ENCODE peak calls at places on chromosomes 2 and 18, in four cellular contexts. F, X, C and Y are unnamed samples.

GRCh38 chr2:229408356-229408755 is 137.3 kb upstream of the PID1 start:
- DNase-seq in F (peak), X (no peak), C (peak), Y (no peak)

GRCh38 chr2:142721015-142721414 is 156.4 kb upstream of the KYNU start:
- DNase-seq in F (no peak), X (no peak), C (no peak), Y (no peak)

GRCh38 chr2:406231-406630 is 118.3 kb upstream of the ALKAL2 start:
- DNase-seq in F (no peak), X (no peak), C (no peak), Y (no peak)

GRCh38 chr2:40511661-40512213 is 59.8 kb upstream of the SLC8A1 start:
- DNase-seq in F (peak), X (peak), C (peak), Y (no peak)

GRCh38 chr2:109057686-109058085 is 68.7 kb upstream of the EDAR start:
- DNase-seq in F (no peak), X (no peak), C (no peak), Y (no peak)

GRCh38 chr18:31429623-31430022 is 17.9 kb upstream of the DSG3 start:
- DNase-seq in F (no peak), X (no peak), C (no peak), Y (no peak)

GRCh38 chr2:226439337-226439736 is 360.3 kb downstream of the IRS1 start:
- DNase-seq in F (no peak), X (no peak), C (peak), Y (no peak)

GRCh38 chr2:138213079-138213478 is 248.8 kb downstream of the HNMT start:
- DNase-seq in F (no peak), X (no peak), C (no peak), Y (no peak)

GRCh38 chr2:146461068-146461467 is 1383.8 kb upstream of the ACVR2A start:
- DNase-seq in F (no peak), X (no peak), C (no peak), Y (no peak)

GRCh38 chr2:10422251-10422650 is 25.9 kb downstream of the ODC1 start:
- DNase-seq in F (no peak), X (no peak), C (no peak), Y (no peak)

DNA sequence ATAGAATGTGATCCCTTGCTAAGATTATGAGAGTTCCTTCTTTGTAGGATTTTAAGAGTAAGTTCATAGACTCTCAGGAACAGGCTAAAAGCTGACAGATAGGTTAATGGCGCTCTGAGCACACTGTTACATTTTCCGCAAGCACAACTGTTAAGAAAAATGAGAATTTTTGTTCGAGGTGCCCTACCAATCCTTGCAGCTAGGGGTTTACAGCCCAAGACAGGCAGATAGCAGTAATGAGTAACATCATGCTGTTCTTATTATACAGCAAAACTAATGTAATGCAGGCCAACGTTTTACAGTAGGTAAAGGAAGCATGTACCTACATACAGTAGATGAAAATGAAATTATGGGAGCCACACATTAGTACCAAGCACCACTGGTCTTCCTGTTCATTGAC is 11.2 kb upstream of the BOD1L2 start:
- DNase-seq in F (no peak), X (no peak), C (no peak), Y (no peak)
- TF ChIP-seq CTCF in F (no peak), X (no peak), C (peak), Y (peak)

GRCh38 chr2:112749755-112750559 is 14.5 kb downstream of the CKAP2L start:
- DNase-seq in F (no peak), X (peak), C (peak), Y (peak)
- TF ChIP-seq CTCF in F (no peak), X (peak), C (peak), Y (peak)

GRCh38 chr18:10008006-10008647 is 94.3 kb downstream of the VAPA start:
- DNase-seq in F (no peak), X (no peak), C (no peak), Y (no peak)
- TF ChIP-seq CTCF in F (no peak), X (no peak), C (no peak), Y (no peak)

GRCh38 chr18:12287684-12288405 is 20.2 kb upstream of the TUBB6 start:
- DNase-seq in F (peak), X (peak), C (peak), Y (no peak)
- TF ChIP-seq CTCF in F (no peak), X (no peak), C (no peak), Y (no peak)

DNA sequence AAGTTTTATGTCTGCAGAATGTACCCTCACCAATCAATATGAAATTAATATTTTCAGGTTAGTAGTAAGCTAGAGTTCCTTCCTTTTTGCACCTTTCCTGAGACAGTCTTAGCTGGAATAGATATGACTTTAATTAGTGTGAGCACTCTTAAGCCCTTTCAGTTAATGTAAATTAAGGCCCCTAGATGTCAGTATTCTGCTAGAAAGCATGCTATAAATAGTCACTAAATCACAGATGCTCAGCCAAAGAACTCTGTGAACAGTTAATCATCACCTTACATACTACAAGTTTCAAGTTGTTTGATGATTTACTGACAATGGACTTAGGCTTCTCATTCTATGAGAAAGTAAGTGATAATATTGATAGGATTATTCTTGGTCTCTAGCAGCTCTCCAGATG is 413.7 kb downstream of the PTH2R start:
- DNase-seq in F (no peak), X (peak), C (no peak), Y (no peak)
- TF ChIP-seq CTCF in F (no peak), X (no peak), C (no peak), Y (no peak)